ENCODE peak calls at places on chromosomes 2 and 18, in seven cellular contexts. E is stomach; U is spleen; W is CD8-positive, alpha-beta memory T cell; Z is HAP-1; J is uterus; V is lower lobe of right lung. I is an unnamed sample.

GRCh38 chr2:17441055-17441771 is 77.0 kb downstream of the RAD51AP2 start:
- DNase-seq in E (no peak), W (no peak), J (no peak), V (no peak), U (peak; percentile 41), Z (no peak), I (no peak)

GRCh38 chr2:240304746-240305161 is 130.7 kb upstream of the GPC1 start:
- DNase-seq in Z (no peak), W (no peak), U (peak; percentile 23), J (no peak), E (no peak), V (no peak), I (no peak)

GRCh38 chr2:174781996-174782395 is 17.7 kb upstream of the CHRNA1 start:
- DNase-seq in V (no peak), E (no peak), Z (no peak), W (no peak), U (no peak), J (no peak), I (no peak)

GRCh38 chr2:11022064-11022463 is 110.3 kb downstream of the KCNF1 start:
- DNase-seq in E (peak; percentile 13), Z (no peak), W (no peak), U (no peak), V (no peak), J (no peak), I (no peak)

GRCh38 chr18:68494802-68495560 is 219.9 kb downstream of the TMX3 start:
- DNase-seq in E (no peak), J (no peak), W (no peak), Z (no peak), U (no peak), V (no peak), I (no peak)

GRCh38 chr18:500556-501405 is at the start of gene COLEC12:
- DNase-seq in Z (no peak), E (no peak), U (no peak), V (peak; percentile 75), J (peak; percentile 21), W (no peak), I (no peak)

GRCh38 chr18:56747032-56747658 is 96.0 kb downstream of the WDR7 start:
- DNase-seq in V (no peak), W (no peak), J (no peak), U (no peak), E (no peak), Z (no peak), I (no peak)

GRCh38 chr2:142877265-142877756 is at the start of gene KYNU:
- DNase-seq in Z (no peak), W (no peak), U (no peak), E (no peak), V (no peak), J (no peak), I (no peak)

GRCh38 chr2:134149904-134150303 is 104.0 kb upstream of the MGAT5 start:
- DNase-seq in U (no peak), E (no peak), J (no peak), V (no peak), Z (no peak), W (no peak), I (no peak)

GRCh38 chr18:63472380-63472779 is 4.4 kb upstream of the SERPINB5 start:
- DNase-seq in Z (no peak), V (no peak), U (no peak), J (no peak), E (no peak), W (no peak), I (no peak)

GRCh38 chr2:101188683-101189405 is 37.7 kb upstream of the TBC1D8 start:
- DNase-seq in V (no peak), J (no peak), U (no peak), Z (peak; percentile 36), E (peak; percentile 30), W (no peak), I (no peak)

GRCh38 chr2:55511508-55512124 is 7.9 kb upstream of the CFAP36 start:
- DNase-seq in U (no peak), Z (peak; percentile 69), J (no peak), V (no peak), E (no peak), W (no peak), I (no peak)

GRCh38 chr2:33443272-33443829 is 33.1 kb upstream of the RASGRP3 start:
- DNase-seq in V (no peak), Z (no peak), W (no peak), J (no peak), E (no peak), U (no peak), I (no peak)

GRCh38 chr2:66080136-66080535 is 354.8 kb upstream of the MEIS1 start:
- DNase-seq in E (no peak), V (no peak), U (no peak), W (no peak), J (no peak), Z (no peak), I (no peak)

GRCh38 chr2:133169527-133169926 is 398.7 kb downstream of the NCKAP5 start:
- DNase-seq in U (no peak), V (no peak), J (no peak), W (no peak), Z (no peak), E (no peak), I (no peak)

GRCh38 chr2:196314780-196315179 is 143.4 kb upstream of the STK17B start:
- DNase-seq in E (no peak), Z (no peak), V (no peak), U (no peak), W (no peak), J (no peak), I (no peak)

GRCh38 chr2:39228413-39229209 is 15.2 kb downstream of the CDKL4 start:
- DNase-seq in W (peak; percentile 43), E (no peak), J (no peak), U (no peak), V (no peak), Z (no peak), I (no peak)

GRCh38 chr2:79219383-79219988 is 59.9 kb upstream of the REG3A start:
- DNase-seq in V (no peak), E (peak; percentile 51), W (no peak), J (no peak), Z (peak; percentile 18), U (no peak), I (no peak)

GRCh38 chr2:228853151-228853550 is 417.9 kb downstream of the PID1 start:
- DNase-seq in Z (no peak), J (no peak), V (no peak), U (no peak), E (no peak), W (no peak), I (no peak)
- H3K9me3 ChIP-seq in Z (no peaks in the 10 kb centered on the region), J (no peaks in the 10 kb centered on the region), V (no peaks in the 10 kb centered on the region), U (no peaks in the 10 kb centered on the region), E (no peaks in the 10 kb centered on the region), W (no peaks in the 10 kb centered on the region), I (no peaks in the 10 kb centered on the region)

GRCh38 chr18:76493213-76494107 is 1.6 kb downstream of the ZNF516 start:
- DNase-seq in W (peak; percentile 22), J (peak; percentile 69), V (no peak), U (no peak), Z (peak; percentile 68), E (no peak), I (peak; percentile 13)

GRCh38 chr18:76494181-76494540 is 881 bp downstream of the ZNF516 start:
- DNase-seq in V (no peak), Z (peak; percentile 42), W (no peak), J (peak; percentile 73), E (no peak), U (peak; percentile 88), I (peak; percentile 8)

GRCh38 chr18:76495435-76496199 is 575 bp upstream of the ZNF516 start:
- DNase-seq in J (peak; percentile 59), U (peak; percentile 86), V (no peak), E (no peak), Z (peak; percentile 2), W (peak; percentile 31), I (peak; percentile 28)

GRCh38 chr18:76496200-76496890 is 1.3 kb upstream of the ZNF516 start:
- DNase-seq in U (peak; percentile 89), J (peak; percentile 89), Z (peak; percentile 54), W (peak; percentile 49), E (peak; percentile 63), V (peak; percentile 88), I (no peak)

DNA sequence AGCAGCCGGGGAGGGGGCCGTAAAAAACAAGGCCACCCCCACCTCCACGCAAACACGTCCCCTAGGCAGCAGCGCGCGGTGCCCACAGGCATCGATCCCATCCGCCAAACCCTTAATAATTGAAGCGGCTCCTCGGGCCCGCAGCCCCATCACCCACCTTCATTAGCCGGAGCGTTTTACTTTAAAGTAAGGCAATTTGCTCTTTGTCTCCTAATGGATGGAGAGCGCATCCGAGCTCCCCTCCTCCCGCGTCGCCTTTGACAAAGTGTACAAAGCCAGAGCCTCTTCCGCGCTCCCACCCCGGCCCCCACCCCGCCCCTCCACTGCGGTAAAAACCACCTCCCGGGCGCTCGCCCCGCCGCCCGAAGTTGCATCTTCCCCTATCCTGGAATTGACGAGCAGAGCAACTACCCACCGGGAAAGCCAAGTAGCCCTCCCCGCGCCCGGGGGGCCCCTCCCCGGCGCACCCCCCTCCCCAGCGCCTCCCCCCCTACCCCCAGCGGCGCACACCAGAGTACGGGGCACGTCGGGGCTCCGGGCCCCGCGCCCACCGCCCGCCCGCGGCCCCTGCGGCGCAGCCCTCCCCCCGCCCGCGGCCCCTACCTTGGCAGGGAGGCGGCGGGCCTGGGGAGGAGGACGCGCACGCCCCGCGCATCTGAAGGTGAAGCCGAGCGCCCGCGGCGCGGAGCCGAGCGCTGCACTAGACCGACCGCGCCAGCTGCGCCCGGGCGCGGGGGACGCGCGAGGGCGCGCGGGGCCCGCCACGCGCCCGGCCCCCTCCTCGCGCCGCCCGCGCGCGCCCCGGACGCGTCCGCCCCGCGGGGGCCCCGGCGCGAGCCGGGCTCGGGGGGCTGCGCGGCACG is at the start of gene ZNF516:
- DNase-seq in V (peak; percentile 75), J (peak; percentile 68), U (peak; percentile 91), Z (peak; percentile 9), W (peak; percentile 31), E (peak; percentile 45), I (peak; percentile 36)
- H3K4me1 ChIP-seq in V (peaks cover 16% of the 10 kb centered on the region), J (no peaks in the 10 kb centered on the region), U (peaks cover 8% of the 10 kb centered on the region), Z (peaks cover 9% of the 10 kb centered on the region), W (peaks cover 7% of the 10 kb centered on the region), E (peaks cover 34% of the 10 kb centered on the region), I (peaks cover 8% of the 10 kb centered on the region)

DNA sequence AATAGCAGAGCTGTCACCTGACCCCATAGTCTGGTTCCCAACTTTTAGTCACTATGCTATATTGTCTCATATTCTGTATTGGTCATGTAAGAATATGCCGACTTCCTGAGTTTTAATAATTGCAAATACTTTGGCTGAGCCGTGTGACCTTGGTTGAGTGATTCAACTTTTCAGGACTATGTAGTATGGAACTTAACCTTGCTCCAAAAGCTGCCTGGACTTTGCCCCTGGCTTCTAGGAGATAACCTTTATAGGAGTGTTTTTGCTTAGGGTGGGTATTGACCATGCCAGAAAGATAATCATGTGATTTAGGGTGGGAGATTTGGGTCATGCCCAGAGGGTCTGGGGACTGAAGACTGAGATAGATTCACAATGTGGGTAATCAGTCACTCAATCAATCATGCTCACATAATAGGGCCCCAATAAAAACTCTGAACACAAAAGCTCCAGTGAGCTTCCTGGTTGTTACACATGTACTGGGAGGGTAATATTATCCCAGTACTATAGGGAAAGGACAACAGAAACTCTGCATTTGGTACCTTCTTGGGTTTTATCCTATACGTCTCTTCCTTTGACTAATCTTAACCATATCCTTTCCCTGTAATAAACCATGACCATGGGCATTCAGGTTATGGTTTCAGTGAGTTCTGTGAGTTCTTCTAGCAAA is 235.6 kb downstream of the RNF152 start:
- DNase-seq in W (no peak), E (no peak), J (no peak), U (no peak), V (no peak), Z (no peak), I (no peak)
- H3K9me3 ChIP-seq in W (no peaks in the 10 kb centered on the region), E (no peaks in the 10 kb centered on the region), J (no peaks in the 10 kb centered on the region), U (no peaks in the 10 kb centered on the region), V (no peaks in the 10 kb centered on the region), Z (peaks cover 2% of the 10 kb centered on the region), I (peaks cover 2% of the 10 kb centered on the region)

GRCh38 chr2:25307949-25308557 is 33.7 kb downstream of the DNMT3A start:
- DNase-seq in U (no peak), E (no peak), Z (no peak), V (no peak), J (no peak), W (no peak), I (no peak)
- H3K4me1 ChIP-seq in U (peaks cover 14% of the 10 kb centered on the region), E (peaks cover 62% of the 10 kb centered on the region), Z (peaks cover 5% of the 10 kb centered on the region), V (peaks cover 56% of the 10 kb centered on the region), J (peaks cover 13% of the 10 kb centered on the region), W (peaks cover 69% of the 10 kb centered on the region), I (peaks cover 47% of the 10 kb centered on the region)